ENCODE peak calls at places on chromosomes 6 and 20, in six cellular contexts. W, Y, C, U, V and T are unnamed samples.

GRCh38 chr6:89066929-89067646 is 13.5 kb upstream of the PNRC1 start:
- DNase-seq in W (no peak), Y (no peak), C (no peak), U (no peak), V (no peak), T (no peak)

GRCh38 chr20:57947421-57948176 is 237.8 kb upstream of the PMEPA1 start:
- DNase-seq in W (no peak), Y (no peak), C (peak; percentile 80), U (no peak), V (no peak), T (no peak)

GRCh38 chr6:132736239-132736638 is 21.5 kb downstream of the VNN2 start:
- DNase-seq in W (no peak), Y (no peak), C (no peak), U (peak; percentile 46), V (no peak), T (peak; percentile 44)

GRCh38 chr20:44017211-44017610 is 102.6 kb downstream of the TOX2 start:
- DNase-seq in W (no peak), Y (no peak), C (no peak), U (no peak), V (no peak), T (no peak)

GRCh38 chr20:50450961-50451752 is 59.0 kb upstream of the PTPN1 start:
- DNase-seq in W (peak; percentile 78), Y (peak; percentile 12), C (no peak), U (peak; percentile 76), V (no peak), T (no peak)

GRCh38 chr6:52522151-52522626 is 54.7 kb downstream of the TRAM2 start:
- DNase-seq in W (peak; percentile 86), Y (no peak), C (peak; percentile 66), U (peak; percentile 86), V (no peak), T (no peak)

GRCh38 chr6:53412751-53413150 is 64.0 kb upstream of the ELOVL5 start:
- DNase-seq in W (no peak), Y (no peak), C (no peak), U (no peak), V (no peak), T (no peak)

GRCh38 chr6:71333700-71334099 is 45.1 kb downstream of the OGFRL1 start:
- DNase-seq in W (peak; percentile 85), Y (no peak), C (peak; percentile 80), U (peak; percentile 88), V (no peak), T (peak; percentile 41)

GRCh38 chr20:16349518-16350295 is 223.5 kb downstream of the KIF16B start:
- DNase-seq in W (peak; percentile 50), Y (no peak), C (no peak), U (peak; percentile 10), V (no peak), T (no peak)

GRCh38 chr6:159665868-159666635 is 27.0 kb downstream of the SOD2 start:
- DNase-seq in W (no peak), Y (no peak), C (peak; percentile 81), U (no peak), V (no peak), T (no peak)

GRCh38 chr20:54372313-54372712 is 103.1 kb upstream of the DOK5 start:
- DNase-seq in W (no peak), Y (no peak), C (no peak), U (no peak), V (no peak), T (no peak)

GRCh38 chr20:44576297-44576696 is 6.1 kb upstream of the PKIG start:
- DNase-seq in W (peak; percentile 63), Y (no peak), C (peak; percentile 26), U (peak; percentile 62), V (no peak), T (no peak)

GRCh38 chr6:7721654-7722053 is 4.2 kb upstream of the BMP6 start:
- DNase-seq in W (peak; percentile 36), Y (no peak), C (no peak), U (peak; percentile 54), V (peak; percentile 7), T (no peak)

GRCh38 chr20:62839261-62839660 is 22.4 kb downstream of the TCFL5 start:
- DNase-seq in W (no peak), Y (no peak), C (no peak), U (no peak), V (no peak), T (no peak)

GRCh38 chr6:11363881-11364576 is 131.6 kb upstream of the NEDD9 start:
- DNase-seq in W (peak; percentile 9), Y (no peak), C (no peak), U (no peak), V (no peak), T (peak; percentile 67)

GRCh38 chr6:91149246-91149645 is 562.4 kb upstream of the MAP3K7 start:
- DNase-seq in W (no peak), Y (no peak), C (no peak), U (peak; percentile 25), V (no peak), T (no peak)

GRCh38 chr20:6081236-6081635 is 27.4 kb upstream of the LRRN4 start:
- DNase-seq in W (peak; percentile 71), Y (no peak), C (peak; percentile 47), U (peak; percentile 58), V (no peak), T (no peak)

GRCh38 chr20:32570401-32571190 is 14.5 kb downstream of the NOL4L start:
- DNase-seq in W (peak; percentile 12), Y (no peak), C (no peak), U (peak; percentile 45), V (peak; percentile 6), T (no peak)